ENCODE peak calls at places on chromosome 4, in eight cellular contexts. Q is BE2C, F is activated B cell treated with CpG ODN at 0.5 μM for 24 hours, J is ascending aorta, Y is GM06990, B is left ventricle myocardium inferior, V is upper lobe of right lung, G is astrocyte. S is an unnamed sample.

GRCh38 chr4:185504098-185505047 is 30.9 kb downstream of the PDLIM3 start:
- DNase-seq in V (peak), B (peak), Q (peak), J (peak), F (no peak), Y (no peak), G (no peak), S (no peak)

GRCh38 chr4:173525118-173526033 is 4.7 kb downstream of the HAND2 start:
- DNase-seq in F (no peak), J (peak), V (no peak), Q (peak), G (no peak), B (no peak), Y (no peak), S (no peak)

GRCh38 chr4:151983854-151984253 is 223.0 kb upstream of the GATB start:
- DNase-seq in Q (no peak), V (no peak), F (no peak), G (no peak), J (no peak), Y (no peak), B (no peak), S (no peak)

GRCh38 chr4:88177981-88178632 is 19.7 kb upstream of the ABCG2 start:
- DNase-seq in J (peak), Q (no peak), Y (no peak), F (no peak), V (no peak), G (peak), B (no peak), S (no peak)

GRCh38 chr4:142983111-142983510 is 137.0 kb upstream of the INPP4B start:
- DNase-seq in Q (no peak), F (no peak), Y (no peak), J (no peak), G (no peak), B (no peak), V (no peak), S (no peak)

GRCh38 chr4:38634047-38634759 is 29.8 kb upstream of the KLF3 start:
- DNase-seq in F (no peak), B (no peak), Y (no peak), Q (no peak), J (no peak), V (no peak), G (no peak), S (no peak)

GRCh38 chr4:39730067-39730466 is 32.1 kb downstream of the UBE2K start:
- DNase-seq in J (no peak), Q (no peak), Y (no peak), F (no peak), V (no peak), G (peak), B (no peak), S (no peak)

GRCh38 chr4:76504613-76505465 is 69.8 kb downstream of the SHROOM3 start:
- DNase-seq in J (no peak), Q (no peak), F (no peak), G (peak), Y (no peak), B (no peak), V (no peak), S (no peak)

GRCh38 chr4:157372154-157372553 is 151.6 kb downstream of the GRIA2 start:
- DNase-seq in V (no peak), Y (no peak), B (no peak), F (no peak), Q (no peak), J (no peak), G (no peak), S (no peak)

GRCh38 chr4:29278580-29278979 is 1441.6 kb upstream of the PCDH7 start:
- DNase-seq in J (no peak), F (no peak), B (no peak), V (no peak), G (peak), Y (no peak), Q (no peak), S (no peak)

GRCh38 chr4:90113881-90114457 is 13.2 kb upstream of the CCSER1 start:
- DNase-seq in G (no peak), J (no peak), V (no peak), Q (no peak), Y (no peak), B (no peak), F (no peak), S (no peak)

GRCh38 chr4:26288308-26288982 is 32.4 kb upstream of the RBPJ start:
- DNase-seq in G (peak), Y (peak), J (no peak), Q (no peak), V (no peak), B (no peak), F (no peak), S (no peak)

GRCh38 chr4:163048447-163048846 is 118.2 kb downstream of the NAF1 start:
- DNase-seq in Q (peak), J (no peak), V (no peak), G (peak), F (no peak), B (no peak), Y (no peak), S (no peak)

GRCh38 chr4:172489896-172490295 is 676.7 kb downstream of the GALNTL6 start:
- DNase-seq in G (no peak), V (no peak), F (no peak), Y (no peak), B (no peak), Q (no peak), J (no peak), S (no peak)

GRCh38 chr4:135177323-135177722 is 975.7 kb upstream of the PABPC4L start:
- DNase-seq in Y (no peak), G (peak), Q (no peak), V (no peak), F (no peak), J (no peak), B (no peak), S (no peak)

GRCh38 chr4:126627255-126627654 is 1005.5 kb upstream of the INTU start:
- DNase-seq in V (no peak), Q (peak), Y (no peak), G (no peak), F (no peak), J (no peak), B (no peak), S (no peak)
- TF ChIP-seq CTCF in V (peak), Q (peak), Y (peak), G (peak), F (no peak), J (no peak), B (peak), S (no peak)

GRCh38 chr4:55308071-55308470 is 38.0 kb upstream of the SRD5A3 start:
- DNase-seq in J (no peak), Y (no peak), F (no peak), G (no peak), Q (no peak), V (no peak), B (no peak), S (no peak)

DNA sequence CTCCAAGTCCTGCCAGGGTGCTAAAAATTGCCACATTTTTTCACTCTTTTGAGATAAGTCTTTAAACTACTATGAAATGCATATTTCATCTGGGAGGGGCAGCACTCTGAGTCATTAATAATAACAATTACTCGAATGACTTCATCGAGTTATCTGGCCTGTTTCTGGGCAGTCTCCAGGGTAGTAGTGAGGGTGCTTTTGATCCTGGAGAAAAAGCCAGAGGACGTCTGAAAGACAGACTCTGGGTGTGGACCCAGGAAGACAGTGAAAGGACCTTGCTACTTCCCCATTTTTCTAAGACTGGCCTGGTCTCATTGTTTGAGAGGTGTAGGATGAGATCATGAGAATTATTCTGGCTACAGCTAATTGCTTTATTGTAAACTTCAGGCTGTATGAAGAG is 42.2 kb upstream of the SRD5A3 start:
- DNase-seq in G (peak), Y (no peak), B (no peak), Q (no peak), F (no peak), V (no peak), J (no peak), S (no peak)
- TF ChIP-seq CTCF in G (no peak), Y (no peak), B (no peak), Q (no peak), F (no peak), V (no peak), J (no peak), S (no peak)

DNA sequence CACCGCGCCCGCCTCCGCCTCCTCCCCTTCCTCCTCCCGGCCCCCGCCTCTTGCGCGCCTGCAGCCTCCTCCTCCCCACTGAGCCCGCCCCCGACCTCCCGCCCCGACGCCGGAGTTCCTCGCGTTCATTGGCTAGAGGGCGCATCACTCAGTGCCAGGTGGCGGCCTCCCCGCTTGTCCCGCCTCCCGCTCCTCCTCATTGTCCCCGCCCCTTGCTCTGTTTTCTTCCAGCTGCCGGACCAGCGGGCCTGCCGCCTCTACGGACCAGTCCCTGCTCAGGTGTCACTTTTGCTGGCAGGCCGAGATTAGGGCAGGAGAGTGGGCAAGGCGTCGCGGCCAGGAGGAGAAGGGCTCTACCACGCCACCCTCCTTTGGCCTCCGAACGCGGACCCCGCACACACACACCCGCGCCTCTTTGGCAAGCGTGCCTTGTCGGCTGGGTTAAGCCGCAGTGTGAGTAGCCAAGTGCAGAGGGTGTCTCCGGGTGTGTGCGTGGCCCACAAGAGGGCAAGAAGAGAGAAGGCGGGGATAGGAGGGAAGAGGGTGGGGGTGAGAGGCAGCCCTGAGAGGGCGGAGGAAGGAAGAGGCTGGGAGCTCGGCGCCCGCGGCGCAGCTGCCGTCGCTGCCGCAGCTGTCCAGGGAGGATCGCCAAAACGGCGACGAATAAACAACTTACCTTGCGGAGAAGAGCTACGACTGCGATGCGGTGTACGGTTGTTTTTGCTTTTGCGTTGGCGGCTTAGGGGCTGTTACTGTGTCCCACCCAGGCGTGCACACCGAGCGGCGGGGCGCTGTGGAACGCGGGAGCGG is 436 bp upstream of the PPP3CA start:
- DNase-seq in B (peak), F (peak), J (peak), G (peak), V (peak), Q (peak), Y (peak), S (peak)
- TF ChIP-seq CTCF in B (peak), F (no peak), J (no peak), G (no peak), V (no peak), Q (peak), Y (peak), S (no peak)

GRCh38 chr4:16794816-16795445 is 103.5 kb downstream of the LDB2 start:
- DNase-seq in J (peak), Q (peak), Y (no peak), F (no peak), V (no peak), G (peak), B (peak), S (peak)
- TF ChIP-seq CTCF in J (peak), Q (peak), Y (peak), F (no peak), V (peak), G (peak), B (peak), S (peak)

DNA sequence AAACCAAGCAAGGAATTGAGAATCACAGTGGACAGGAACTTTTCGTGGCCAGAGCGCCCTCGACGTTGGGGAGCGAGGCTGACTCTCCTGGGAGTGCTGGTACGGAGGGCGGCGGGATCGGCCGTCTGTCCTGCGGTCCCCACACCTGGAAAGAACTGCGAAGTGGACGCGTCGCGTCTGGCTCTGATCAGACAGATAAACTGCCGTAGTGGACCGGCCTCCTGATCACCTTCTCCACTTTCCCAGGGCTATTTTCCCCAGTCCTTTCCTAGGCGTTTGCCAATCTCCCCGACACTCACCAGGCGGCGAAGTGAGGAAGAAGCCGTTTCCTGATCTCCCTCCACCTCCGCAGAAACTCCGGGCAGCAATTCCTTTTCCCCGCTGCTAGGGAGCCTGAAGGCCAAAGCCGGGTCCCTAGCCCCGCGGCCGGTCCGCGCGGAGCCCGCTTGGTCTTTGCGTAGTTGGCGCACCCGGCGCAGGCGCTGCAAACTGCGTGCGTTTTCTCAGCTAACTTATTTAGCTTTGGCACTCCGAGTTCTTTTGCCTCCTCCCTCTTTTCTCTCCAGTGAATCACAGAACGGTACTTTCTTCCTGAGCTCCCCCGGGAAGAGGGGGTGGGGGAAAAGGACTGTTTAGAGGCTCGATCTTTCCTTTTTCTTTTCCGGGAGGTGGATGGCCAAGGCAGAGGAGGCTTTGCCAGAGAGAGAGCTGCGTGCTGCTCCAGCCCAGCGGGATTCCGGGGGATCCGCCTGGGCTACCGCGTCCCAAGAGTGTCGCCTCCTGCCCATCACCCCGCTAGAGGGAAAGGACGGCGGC is at the start of gene ARSJ:
- DNase-seq in F (no peak), J (peak), B (peak), V (peak), G (peak), Q (peak), Y (no peak), S (no peak)
- TF ChIP-seq CTCF in F (no peak), J (no peak), B (no peak), V (no peak), G (no peak), Q (peak), Y (no peak), S (no peak)